ENCODE peak calls at places on chromosomes 4 and X, in four cellular contexts. T, Y, Z and J are unnamed samples.

GRCh38 chr4:29037501-29037900 is 1682.7 kb upstream of the PCDH7 start:
- DNase-seq in T (no peak), Y (no peak), Z (no peak), J (no peak)

GRCh38 chr4:25123236-25123635 is 37.0 kb downstream of the SEPSECS start:
- DNase-seq in T (no peak), Y (no peak), Z (no peak), J (no peak)

GRCh38 chrX:39677585-39677984 is 420.2 kb downstream of the BCOR start:
- DNase-seq in T (no peak), Y (no peak), Z (no peak), J (no peak)

GRCh38 chrX:37578045-37578444 is 6.6 kb downstream of the LANCL3 start:
- DNase-seq in T (no peak), Y (no peak), Z (no peak), J (peak)

GRCh38 chrX:42149786-42150185 is 226.4 kb upstream of the CASK start:
- DNase-seq in T (no peak), Y (no peak), Z (no peak), J (peak)

GRCh38 chr4:88448905-88449689 is 7.8 kb upstream of the HERC5 start:
- DNase-seq in T (peak), Y (no peak), Z (no peak), J (no peak)

GRCh38 chr4:143587703-143588102 is 74.2 kb downstream of the SMARCA5 start:
- DNase-seq in T (no peak), Y (no peak), Z (no peak), J (peak)

GRCh38 chr4:37441231-37442061 is 196.9 kb downstream of the NWD2 start:
- DNase-seq in T (peak), Y (no peak), Z (no peak), J (no peak)

GRCh38 chr4:145044341-145044740 is 53.7 kb downstream of the ANAPC10 start:
- DNase-seq in T (no peak), Y (peak), Z (no peak), J (peak)

GRCh38 chr4:91113130-91113706 is 986.0 kb downstream of the CCSER1 start:
- DNase-seq in T (no peak), Y (peak), Z (no peak), J (peak)

GRCh38 chr4:186726440-186727148 is 2.9 kb upstream of the FAT1 start:
- DNase-seq in T (peak), Y (peak), Z (peak), J (peak)

GRCh38 chr4:170374770-170375169 is 285.0 kb upstream of the AADAT start:
- DNase-seq in T (peak), Y (no peak), Z (no peak), J (peak)

GRCh38 chr4:112956458-112956857 is 93.0 kb upstream of the ANK2 start:
- DNase-seq in T (no peak), Y (no peak), Z (no peak), J (no peak)

GRCh38 chr4:139887378-139887801 is 221.8 kb downstream of the MGST2 start:
- DNase-seq in T (no peak), Y (peak), Z (no peak), J (peak)

GRCh38 chrX:57573754-57574153 is 18.1 kb upstream of the ZXDB start:
- DNase-seq in T (peak), Y (peak), Z (no peak), J (peak)

GRCh38 chr4:94038195-94038594 is 169.5 kb upstream of the SMARCAD1 start:
- DNase-seq in T (no peak), Y (no peak), Z (no peak), J (no peak)

GRCh38 chrX:143788265-143788664 is 67.7 kb upstream of the SPANXN2 start:
- DNase-seq in T (no peak), Y (no peak), Z (no peak), J (peak)

GRCh38 chr4:163193717-163194116 is 27.0 kb upstream of the NAF1 start:
- DNase-seq in T (no peak), Y (no peak), Z (no peak), J (no peak)

GRCh38 chr4:118904935-118905334 is 16.3 kb downstream of the SYNPO2 start:
- DNase-seq in T (no peak), Y (peak), Z (no peak), J (peak)

GRCh38 chr4:151276787-151277557 is at the start of gene PRSS48:
- DNase-seq in T (peak), Y (peak), Z (no peak), J (peak)

GRCh38 chr4:17941731-17942130 is 79.8 kb downstream of the LCORL start:
- DNase-seq in T (no peak), Y (peak), Z (no peak), J (peak)

GRCh38 chr4:142815834-142816233 is 30.3 kb downstream of the INPP4B start:
- DNase-seq in T (no peak), Y (peak), Z (no peak), J (peak)

GRCh38 chr4:101349346-101350064 is 2.2 kb upstream of the PPP3CA start:
- DNase-seq in T (peak), Y (no peak), Z (peak), J (peak)

GRCh38 chrX:17375631-17376380 is 806 bp downstream of the NHS start:
- DNase-seq in T (peak), Y (peak), Z (no peak), J (peak)

GRCh38 chrX:3044671-3045070 is 3.4 kb downstream of the ARSF start:
- DNase-seq in T (no peak), Y (no peak), Z (no peak), J (no peak)

GRCh38 chr4:175273995-175274753 is 356.0 kb downstream of the ADAM29 start:
- DNase-seq in T (no peak), Y (peak), Z (no peak), J (peak)

GRCh38 chrX:107716045-107716684 is 59.4 kb downstream of the TSC22D3 start:
- DNase-seq in T (peak), Y (peak), Z (no peak), J (no peak)

GRCh38 chr4:53885668-53886067 is 178.7 kb downstream of the CHIC2 start:
- DNase-seq in T (no peak), Y (no peak), Z (no peak), J (no peak)

GRCh38 chrX:115413246-115413878 is 123.8 kb downstream of the LUZP4 start:
- DNase-seq in T (no peak), Y (peak), Z (no peak), J (no peak)

GRCh38 chrX:135213200-135213844 is 38.5 kb upstream of the ETDA start:
- DNase-seq in T (no peak), Y (no peak), Z (no peak), J (no peak)

GRCh38 chrX:17741123-17741511 is 3.8 kb downstream of the SCML1 start:
- DNase-seq in T (peak), Y (no peak), Z (no peak), J (no peak)

GRCh38 chr4:52038109-52038912 is at the start of gene SGCB:
- DNase-seq in T (peak), Y (peak), Z (peak), J (peak)

GRCh38 chrX:8649969-8650368 is 82.0 kb downstream of the ANOS1 start:
- DNase-seq in T (no peak), Y (no peak), Z (no peak), J (no peak)

GRCh38 chrX:17736478-17736855 is 826 bp upstream of the SCML1 start:
- DNase-seq in T (no peak), Y (no peak), Z (no peak), J (no peak)

GRCh38 chr4:177282284-177282683 is 27.4 kb upstream of the NEIL3 start:
- DNase-seq in T (no peak), Y (no peak), Z (no peak), J (no peak)

GRCh38 chr4:98773638-98774037 is 115.2 kb upstream of the TSPAN5 start:
- DNase-seq in T (no peak), Y (no peak), Z (no peak), J (no peak)

GRCh38 chr4:84151574-84151973 is 347.5 kb downstream of the NKX6-1 start:
- DNase-seq in T (peak), Y (no peak), Z (no peak), J (no peak)

GRCh38 chrX:86805241-86805640 is 657.0 kb downstream of the DACH2 start:
- DNase-seq in T (no peak), Y (no peak), Z (no peak), J (no peak)

DNA sequence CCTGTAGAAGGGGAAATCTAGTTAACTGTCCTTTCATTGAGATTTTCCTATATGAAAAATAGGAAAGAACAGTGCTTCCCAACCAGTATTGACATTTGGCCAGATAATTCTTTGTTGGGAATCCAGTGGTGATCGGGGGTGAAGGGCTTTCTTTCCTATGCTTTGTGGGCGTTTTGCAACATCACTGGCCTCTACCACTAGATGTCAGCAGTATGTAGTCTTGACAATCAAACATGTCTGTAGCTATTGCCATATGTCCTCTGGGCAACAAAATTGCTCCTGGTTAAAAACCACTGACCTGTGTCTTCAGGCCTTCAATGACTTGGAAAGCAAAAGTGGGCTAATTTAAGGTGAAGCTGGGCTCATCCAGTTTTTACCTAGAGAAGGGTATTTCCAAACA is 658.5 kb downstream of the DACH2 start:
- DNase-seq in T (no peak), Y (peak), Z (no peak), J (peak)
- TF ChIP-seq CTCF in T (no peak), Y (peak), Z (peak), J (peak)

DNA sequence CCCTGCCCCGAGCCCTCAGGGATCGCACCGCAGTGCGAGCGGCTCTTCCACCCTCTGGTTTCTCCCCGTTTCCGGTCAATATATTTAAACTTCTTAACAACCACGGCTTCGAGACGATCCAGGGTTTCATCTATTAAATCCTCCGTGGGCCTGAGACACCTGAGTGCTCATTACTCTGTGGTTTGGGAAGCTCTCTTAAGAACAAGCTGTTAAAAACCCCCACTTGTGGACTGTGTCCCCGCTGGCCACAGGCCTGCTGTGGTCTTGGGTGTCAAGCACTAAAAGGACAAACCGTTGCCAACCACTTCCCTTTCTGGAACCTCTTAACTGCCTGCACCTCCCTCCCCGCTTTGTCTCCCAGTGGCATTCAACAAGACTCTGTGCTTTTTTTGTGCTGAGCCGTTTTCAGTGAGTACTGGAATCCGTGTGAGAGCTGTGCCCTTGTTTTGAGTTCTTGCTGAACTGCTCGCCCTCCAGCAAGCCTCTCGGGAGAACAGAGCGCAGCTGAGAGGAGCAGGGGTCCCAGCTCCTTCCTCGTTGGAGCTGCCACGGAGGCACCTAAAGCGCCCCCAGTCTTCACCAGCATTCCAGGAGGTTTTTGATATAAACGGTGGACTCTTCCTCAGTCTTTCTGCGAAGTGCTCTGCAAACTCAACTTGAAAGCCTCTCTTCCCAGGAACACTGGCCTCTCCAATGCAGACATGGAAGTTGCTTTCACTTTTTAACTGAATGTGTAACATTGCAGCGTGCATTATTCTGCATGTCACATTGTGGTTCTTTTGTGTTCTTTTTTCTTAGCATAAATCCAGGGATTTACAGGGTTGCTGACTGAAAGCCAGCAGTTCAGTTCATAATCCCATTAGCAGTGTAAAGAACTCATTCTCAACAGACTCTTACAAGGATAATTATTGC is 706 bp upstream of the IGFBP7 start:
- DNase-seq in T (peak), Y (peak), Z (no peak), J (peak)
- TF ChIP-seq CTCF in T (no peak), Y (no peak), Z (no peak), J (no peak)

GRCh38 chrX:13597928-13598327 is 28.5 kb downstream of the EGFL6 start:
- DNase-seq in T (no peak), Y (peak), Z (no peak), J (peak)

GRCh38 chrX:13599491-13599890 is 30.1 kb downstream of the EGFL6 start:
- DNase-seq in T (no peak), Y (no peak), Z (no peak), J (no peak)

DNA sequence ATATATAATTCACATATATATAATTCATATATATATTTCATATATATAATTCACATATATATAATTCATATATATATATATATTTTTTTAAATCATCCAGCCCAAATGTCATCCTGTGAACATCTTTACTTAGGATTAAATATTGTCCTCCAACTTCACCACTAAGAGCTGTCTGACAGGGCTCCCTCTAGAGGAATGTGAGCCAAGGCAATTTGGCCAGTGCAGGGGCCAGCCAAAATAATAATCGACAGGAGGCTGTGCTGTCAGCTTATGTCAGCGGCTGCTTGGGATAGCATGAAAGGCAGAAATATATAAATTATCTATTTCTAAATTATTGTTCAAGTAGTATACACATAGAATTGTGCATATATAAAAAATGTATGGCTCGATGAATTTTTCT is 29.5 kb downstream of the EGFL6 start:
- DNase-seq in T (no peak), Y (peak), Z (no peak), J (peak)
- TF ChIP-seq CTCF in T (no peak), Y (peak), Z (no peak), J (peak)

DNA sequence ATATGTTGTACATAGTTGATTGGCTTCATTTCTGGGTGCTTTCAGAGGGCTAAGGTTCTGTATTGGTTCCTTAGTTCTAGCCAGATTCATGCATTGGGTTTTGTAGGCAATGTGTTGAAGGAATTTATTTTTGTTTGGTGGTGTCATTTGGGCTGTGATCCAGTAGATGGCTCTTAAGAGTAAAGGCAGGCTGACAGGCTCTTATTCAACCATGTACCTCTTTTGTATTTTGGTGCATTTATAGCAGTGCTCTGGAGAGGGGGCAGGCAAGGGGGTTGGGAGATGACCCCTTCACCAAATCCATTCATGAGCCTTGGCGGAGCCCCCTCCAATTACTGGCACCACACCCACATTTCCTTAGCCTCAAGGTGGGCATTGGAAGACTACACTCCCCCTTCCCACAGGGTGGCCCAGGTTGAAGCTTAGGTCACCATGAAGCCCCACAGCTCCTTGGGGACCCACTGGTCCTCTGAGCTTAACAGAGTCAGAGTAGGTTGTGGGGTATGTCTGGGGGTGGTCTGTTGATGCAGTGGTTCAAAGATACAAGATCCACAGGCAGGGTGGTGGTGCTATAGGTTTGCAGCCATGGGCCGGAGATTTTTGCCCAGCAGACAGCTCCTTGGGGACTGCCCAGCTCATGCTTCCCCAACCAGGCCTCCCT is 143.0 kb upstream of the GNPDA2 start:
- DNase-seq in T (no peak), Y (no peak), Z (no peak), J (peak)
- TF ChIP-seq CTCF in T (no peak), Y (no peak), Z (peak), J (peak)

DNA sequence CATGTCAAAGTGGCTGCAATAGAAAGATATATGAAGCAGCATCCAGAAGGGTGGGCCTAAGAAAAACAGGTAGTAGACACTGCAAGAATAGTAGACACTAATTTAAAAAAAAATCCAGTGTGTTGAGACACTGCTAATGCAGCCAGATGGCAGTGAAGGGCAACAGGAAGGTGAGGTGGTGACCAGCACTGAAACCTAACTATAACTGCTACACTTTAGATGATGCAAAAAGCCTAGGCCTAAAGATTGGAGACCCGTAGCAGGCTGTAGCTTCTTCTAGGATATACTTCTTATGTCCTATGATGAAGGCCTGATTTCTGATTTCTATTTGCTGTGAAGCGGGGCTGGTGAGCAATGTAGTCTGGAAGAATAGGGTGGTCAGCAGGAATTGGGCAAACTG is 38.7 kb upstream of the SH3KBP1 start:
- DNase-seq in T (no peak), Y (no peak), Z (no peak), J (no peak)
- TF ChIP-seq CTCF in T (no peak), Y (no peak), Z (no peak), J (no peak)

DNA sequence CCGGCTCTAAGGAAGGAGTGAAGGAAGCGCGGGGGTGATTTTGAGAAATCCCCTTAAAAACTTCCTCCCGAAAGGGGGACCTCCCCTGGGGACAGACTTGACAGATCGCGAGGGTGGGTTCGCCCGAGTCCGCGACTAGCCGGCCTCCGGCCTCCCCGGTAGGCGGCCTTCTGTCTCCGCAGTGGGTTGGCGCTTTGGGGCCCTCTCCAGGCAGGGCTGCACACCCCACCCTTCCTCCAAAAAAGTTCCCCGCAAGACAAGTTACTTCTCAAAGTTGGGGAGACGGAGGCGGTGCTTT is 24.8 kb downstream of the HOPX start:
- DNase-seq in T (peak), Y (no peak), Z (no peak), J (no peak)
- TF ChIP-seq CTCF in T (no peak), Y (peak), Z (peak), J (peak)

DNA sequence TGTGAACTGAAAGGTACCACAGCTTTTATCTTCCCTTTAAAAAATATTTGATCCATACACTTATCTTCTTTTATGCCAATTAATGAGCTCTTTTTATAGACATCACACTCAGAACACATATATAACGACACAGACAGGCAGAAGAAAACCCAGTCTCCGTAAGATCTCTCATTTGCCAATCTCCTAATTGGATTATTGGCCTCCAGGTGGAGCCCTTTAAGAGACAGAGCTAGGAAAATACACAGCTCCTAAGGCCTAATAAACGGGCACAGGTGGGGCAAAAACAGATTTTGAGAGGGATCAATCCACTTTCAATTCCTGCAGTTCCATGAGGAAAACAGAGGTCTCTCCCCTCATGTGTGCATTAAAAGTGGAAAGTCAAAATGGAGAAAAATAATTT is 1495.4 kb downstream of the RPA4 start:
- DNase-seq in T (no peak), Y (no peak), Z (no peak), J (no peak)
- TF ChIP-seq CTCF in T (no peak), Y (no peak), Z (peak), J (no peak)